ENCODE peak calls at places on chromosomes 4 and X, in five cellular contexts. One of them, this sample, is unnamed.

GRCh38 chr4:148057425-148058020 is 325.6 kb downstream of the ARHGAP10 start:
- DNase-seq in heart right ventricle: no peak
- DNase-seq in upper lobe of left lung: no peak
- DNase-seq in SK-N-SH: no peak
- DNase-seq in astrocyte of the cerebellum: no peak
- DNase-seq in this sample: no peak

GRCh38 chrX:35406386-35406785 is 391.8 kb upstream of the MAGEB16 start:
- DNase-seq in heart right ventricle: no peak
- DNase-seq in SK-N-SH: no peak
- DNase-seq in upper lobe of left lung: no peak
- DNase-seq in astrocyte of the cerebellum: no peak
- DNase-seq in this sample: no peak

GRCh38 chr4:15906024-15906443 is 32.5 kb downstream of the FGFBP1 start:
- DNase-seq in SK-N-SH: no peak
- DNase-seq in heart right ventricle: no peak
- DNase-seq in astrocyte of the cerebellum: no peak
- DNase-seq in upper lobe of left lung: peak; percentile 89
- DNase-seq in this sample: no peak

GRCh38 chrX:121931567-121931966 is 884.2 kb downstream of the GLUD2 start:
- DNase-seq in SK-N-SH: no peak
- DNase-seq in astrocyte of the cerebellum: no peak
- DNase-seq in upper lobe of left lung: no peak
- DNase-seq in heart right ventricle: no peak
- DNase-seq in this sample: no peak

GRCh38 chr4:2353222-2354107 is 65.0 kb downstream of the ZFYVE28 start:
- DNase-seq in heart right ventricle: peak; percentile 37
- DNase-seq in SK-N-SH: peak; percentile 66
- DNase-seq in upper lobe of left lung: peak; percentile 12
- DNase-seq in astrocyte of the cerebellum: no peak
- DNase-seq in this sample: peak; percentile 55

GRCh38 chr4:77010841-77011354 is 61.3 kb downstream of the SEPTIN11 start:
- DNase-seq in upper lobe of left lung: no peak
- DNase-seq in SK-N-SH: no peak
- DNase-seq in heart right ventricle: no peak
- DNase-seq in astrocyte of the cerebellum: no peak
- DNase-seq in this sample: no peak

GRCh38 chrX:25166145-25166544 is 150.4 kb upstream of the ARX start:
- DNase-seq in SK-N-SH: no peak
- DNase-seq in heart right ventricle: no peak
- DNase-seq in upper lobe of left lung: no peak
- DNase-seq in astrocyte of the cerebellum: no peak
- DNase-seq in this sample: no peak

GRCh38 chr4:112252234-112252633 is 20.6 kb downstream of the AP1AR start:
- DNase-seq in astrocyte of the cerebellum: no peak
- DNase-seq in heart right ventricle: no peak
- DNase-seq in SK-N-SH: no peak
- DNase-seq in upper lobe of left lung: no peak
- DNase-seq in this sample: no peak

GRCh38 chr4:52187603-52188002 is 136.5 kb downstream of the SPATA18 start:
- DNase-seq in SK-N-SH: no peak
- DNase-seq in astrocyte of the cerebellum: no peak
- DNase-seq in heart right ventricle: no peak
- DNase-seq in upper lobe of left lung: no peak
- DNase-seq in this sample: no peak

GRCh38 chr4:182370491-182370890 is 127.3 kb downstream of the TENM3 start:
- DNase-seq in heart right ventricle: no peak
- DNase-seq in astrocyte of the cerebellum: no peak
- DNase-seq in upper lobe of left lung: no peak
- DNase-seq in SK-N-SH: no peak
- DNase-seq in this sample: no peak

GRCh38 chr4:155392486-155393184 is 15.9 kb upstream of the MAP9 start:
- DNase-seq in SK-N-SH: no peak
- DNase-seq in heart right ventricle: no peak
- DNase-seq in upper lobe of left lung: no peak
- DNase-seq in astrocyte of the cerebellum: no peak
- DNase-seq in this sample: no peak

GRCh38 chrX:112888916-112889315 is 48.3 kb upstream of the AMOT start:
- DNase-seq in heart right ventricle: peak; percentile 3
- DNase-seq in astrocyte of the cerebellum: no peak
- DNase-seq in upper lobe of left lung: no peak
- DNase-seq in SK-N-SH: no peak
- DNase-seq in this sample: no peak

GRCh38 chr4:16516796-16517413 is 290.6 kb upstream of the TAPT1 start:
- DNase-seq in upper lobe of left lung: peak; percentile 57
- DNase-seq in SK-N-SH: peak; percentile 63
- DNase-seq in heart right ventricle: peak; percentile 41
- DNase-seq in astrocyte of the cerebellum: peak; percentile 44
- DNase-seq in this sample: peak; percentile 28

GRCh38 chr4:7500404-7500803 is 65.7 kb upstream of the PSAPL1 start:
- DNase-seq in SK-N-SH: no peak
- DNase-seq in heart right ventricle: no peak
- DNase-seq in astrocyte of the cerebellum: no peak
- DNase-seq in upper lobe of left lung: no peak
- DNase-seq in this sample: no peak

GRCh38 chr4:107999932-108000539 is 10.3 kb downstream of the HADH start:
- DNase-seq in astrocyte of the cerebellum: no peak
- DNase-seq in SK-N-SH: no peak
- DNase-seq in upper lobe of left lung: peak; percentile 53
- DNase-seq in heart right ventricle: no peak
- DNase-seq in this sample: no peak

GRCh38 chrX:150935466-150935865 is 37.0 kb upstream of the CD99L2 start:
- DNase-seq in upper lobe of left lung: no peak
- DNase-seq in SK-N-SH: no peak
- DNase-seq in heart right ventricle: no peak
- DNase-seq in astrocyte of the cerebellum: peak; percentile 39
- DNase-seq in this sample: no peak

GRCh38 chrX:10617964-10618342 is 2.4 kb downstream of the MID1 start:
- DNase-seq in SK-N-SH: peak; percentile 11
- DNase-seq in astrocyte of the cerebellum: no peak
- DNase-seq in heart right ventricle: no peak
- DNase-seq in upper lobe of left lung: no peak
- DNase-seq in this sample: no peak

GRCh38 chr4:140267576-140267975 is 105.9 kb upstream of the SCOC start:
- DNase-seq in heart right ventricle: no peak
- DNase-seq in SK-N-SH: no peak
- DNase-seq in upper lobe of left lung: no peak
- DNase-seq in astrocyte of the cerebellum: no peak
- DNase-seq in this sample: no peak

GRCh38 chrX:3960952-3961351 is 247.5 kb upstream of the PRKX start:
- DNase-seq in heart right ventricle: no peak
- DNase-seq in upper lobe of left lung: no peak
- DNase-seq in astrocyte of the cerebellum: no peak
- DNase-seq in SK-N-SH: no peak
- DNase-seq in this sample: no peak

GRCh38 chr4:46250997-46251396 is 127.1 kb upstream of the GABRG1 start:
- DNase-seq in SK-N-SH: no peak
- DNase-seq in upper lobe of left lung: no peak
- DNase-seq in heart right ventricle: no peak
- DNase-seq in astrocyte of the cerebellum: no peak
- DNase-seq in this sample: no peak

GRCh38 chr4:39786838-39787237 is 88.9 kb downstream of the UBE2K start:
- DNase-seq in upper lobe of left lung: no peak
- DNase-seq in heart right ventricle: no peak
- DNase-seq in astrocyte of the cerebellum: no peak
- DNase-seq in SK-N-SH: no peak
- DNase-seq in this sample: no peak

GRCh38 chrX:134480061-134480460 is 20.1 kb downstream of the HPRT1 start:
- DNase-seq in SK-N-SH: no peak
- DNase-seq in upper lobe of left lung: no peak
- DNase-seq in astrocyte of the cerebellum: no peak
- DNase-seq in heart right ventricle: no peak
- DNase-seq in this sample: no peak

GRCh38 chr4:148648599-148648998 is 206.4 kb upstream of the NR3C2 start:
- DNase-seq in astrocyte of the cerebellum: no peak
- DNase-seq in heart right ventricle: no peak
- DNase-seq in upper lobe of left lung: no peak
- DNase-seq in SK-N-SH: no peak
- DNase-seq in this sample: no peak

GRCh38 chrX:156002517-156002916 is 5.0 kb downstream of the IL9R start:
- DNase-seq in heart right ventricle: no peak
- DNase-seq in upper lobe of left lung: no peak
- DNase-seq in astrocyte of the cerebellum: no peak
- DNase-seq in SK-N-SH: no peak
- DNase-seq in this sample: no peak

GRCh38 chr4:138627096-138627495 is 384.9 kb upstream of the SLC7A11 start:
- DNase-seq in astrocyte of the cerebellum: no peak
- DNase-seq in SK-N-SH: no peak
- DNase-seq in heart right ventricle: no peak
- DNase-seq in upper lobe of left lung: no peak
- DNase-seq in this sample: no peak

DNA sequence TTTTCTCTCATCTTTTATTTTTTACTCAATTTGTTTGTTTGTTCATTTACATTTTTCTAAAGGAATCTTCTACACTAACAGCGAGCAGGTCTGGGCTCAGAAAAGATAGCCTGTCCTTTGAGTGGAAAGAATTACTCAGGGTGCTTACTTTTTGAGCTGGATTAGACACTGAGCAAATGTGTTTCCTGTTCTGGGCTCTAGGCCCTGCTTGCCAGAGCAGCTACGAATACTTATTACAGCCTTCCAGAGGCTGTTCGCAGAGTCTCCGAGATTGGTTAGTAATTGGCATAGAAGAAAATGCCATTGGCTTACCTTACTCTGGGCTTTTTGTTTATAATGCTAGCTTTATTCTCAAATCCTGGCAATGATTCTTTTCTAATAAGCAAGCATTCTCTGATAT is 76.3 kb upstream of the GRXCR1 start:
- DNase-seq in astrocyte of the cerebellum: no peak
- DNase-seq in heart right ventricle: no peak
- DNase-seq in SK-N-SH: no peak
- DNase-seq in upper lobe of left lung: no peak
- DNase-seq in this sample: no peak
- TF ChIP-seq CTCF in astrocyte of the cerebellum: no peak
- TF ChIP-seq CTCF in heart right ventricle: no peak
- TF ChIP-seq CTCF in SK-N-SH: no peak
- TF ChIP-seq CTCF in upper lobe of left lung: no peak
- TF ChIP-seq CTCF in this sample: no peak

GRCh38 chr4:184815046-184815877 is 10.5 kb downstream of the ACSL1 start:
- DNase-seq in heart right ventricle: peak; percentile 83
- DNase-seq in upper lobe of left lung: peak; percentile 92
- DNase-seq in SK-N-SH: peak; percentile 78
- DNase-seq in astrocyte of the cerebellum: no peak
- DNase-seq in this sample: peak; percentile 86
- H3K4me3 ChIP-seq in heart right ventricle: peak overlapping the region; percentile 2
- H3K4me3 ChIP-seq in upper lobe of left lung: peak overlapping the region; percentile 0
- H3K4me3 ChIP-seq in SK-N-SH: no peak overlapping the region
- H3K4me3 ChIP-seq in astrocyte of the cerebellum: no peak overlapping the region
- H3K4me3 ChIP-seq in this sample: no peak overlapping the region

DNA sequence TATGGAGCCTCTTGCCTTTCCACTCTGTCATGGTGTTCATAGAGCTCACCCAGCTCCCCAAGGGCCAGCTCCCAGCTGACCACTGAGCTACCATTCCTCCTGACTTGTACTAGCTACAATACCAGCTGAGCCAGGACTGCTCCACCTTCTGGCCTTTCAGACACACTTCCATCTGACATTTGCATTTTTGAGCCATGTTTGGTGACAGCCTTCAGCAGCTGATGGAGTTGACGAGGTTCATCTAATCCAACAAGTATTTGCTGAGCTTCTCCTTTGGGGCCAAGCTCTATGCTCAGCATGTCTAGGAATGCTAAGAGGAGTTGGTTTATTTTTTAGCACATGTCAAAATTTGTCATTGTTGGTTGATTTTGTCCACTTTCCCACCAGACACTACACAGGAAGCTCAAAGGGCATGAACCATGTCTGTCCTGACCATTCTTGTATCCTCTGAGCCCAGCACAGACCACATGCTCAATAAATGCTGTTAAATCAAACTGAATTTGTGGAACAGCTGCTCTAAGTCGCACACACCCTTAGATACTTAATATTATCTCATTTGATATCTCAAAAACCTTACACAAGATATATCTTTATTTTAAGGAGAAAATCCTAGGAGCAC is 142.6 kb upstream of the PPARGC1A start:
- DNase-seq in SK-N-SH: peak; percentile 4
- DNase-seq in astrocyte of the cerebellum: no peak
- DNase-seq in heart right ventricle: peak; percentile 11
- DNase-seq in upper lobe of left lung: no peak
- DNase-seq in this sample: no peak
- TF ChIP-seq CTCF in SK-N-SH: peak; percentile 27
- TF ChIP-seq CTCF in astrocyte of the cerebellum: peak; percentile 17
- TF ChIP-seq CTCF in heart right ventricle: no peak
- TF ChIP-seq CTCF in upper lobe of left lung: no peak
- TF ChIP-seq CTCF in this sample: no peak

DNA sequence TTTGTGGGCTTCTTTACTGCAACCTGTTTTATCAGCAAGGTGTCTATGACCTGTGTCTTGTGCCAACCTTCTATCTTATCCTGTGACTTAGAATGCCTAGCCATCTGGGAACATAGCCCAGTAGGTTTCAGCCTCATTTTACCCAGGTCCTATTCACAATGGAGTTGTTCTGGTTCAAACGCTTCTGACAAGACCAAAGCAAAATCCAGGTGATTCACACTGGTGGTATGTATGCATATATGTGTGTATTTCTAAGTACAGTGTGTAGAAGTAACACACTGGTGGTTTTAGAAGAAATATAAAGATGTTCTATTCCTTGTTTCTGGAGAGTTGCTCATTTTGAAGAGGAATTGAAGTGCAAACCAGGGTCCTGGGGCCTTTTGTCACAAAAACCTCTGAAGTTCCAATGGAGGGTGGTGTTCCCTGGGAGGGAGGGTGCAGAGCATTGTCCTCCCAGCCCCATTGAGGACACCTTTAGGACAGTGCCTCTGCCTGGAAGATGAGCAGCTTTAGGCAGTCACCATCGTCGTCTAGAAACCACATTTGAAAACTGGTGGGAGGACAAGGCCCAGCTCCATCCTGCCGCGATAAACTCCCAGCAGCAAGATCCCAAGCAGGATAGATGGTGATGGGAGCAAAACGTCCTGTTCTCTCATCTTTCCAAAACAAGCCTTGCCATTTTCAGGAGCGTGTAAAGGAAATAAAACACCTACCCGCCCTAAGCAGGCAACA is 191.4 kb downstream of the TSPAN5 start:
- DNase-seq in astrocyte of the cerebellum: no peak
- DNase-seq in SK-N-SH: no peak
- DNase-seq in heart right ventricle: no peak
- DNase-seq in upper lobe of left lung: no peak
- DNase-seq in this sample: no peak
- H3K4me3 ChIP-seq in astrocyte of the cerebellum: no peak overlapping the region
- H3K4me3 ChIP-seq in SK-N-SH: no peak overlapping the region
- H3K4me3 ChIP-seq in heart right ventricle: peak overlapping the region; percentile 52
- H3K4me3 ChIP-seq in upper lobe of left lung: no peak overlapping the region
- H3K4me3 ChIP-seq in this sample: no peak overlapping the region

GRCh38 chr4:100948911-100949310 is 398.4 kb downstream of the PPP3CA start:
- DNase-seq in upper lobe of left lung: no peak
- DNase-seq in astrocyte of the cerebellum: no peak
- DNase-seq in SK-N-SH: no peak
- DNase-seq in heart right ventricle: no peak
- DNase-seq in this sample: no peak

GRCh38 chr4:100949350-100949935 is 397.9 kb downstream of the PPP3CA start:
- DNase-seq in astrocyte of the cerebellum: no peak
- DNase-seq in SK-N-SH: no peak
- DNase-seq in upper lobe of left lung: no peak
- DNase-seq in heart right ventricle: no peak
- DNase-seq in this sample: no peak

GRCh38 chr4:100954048-100954447 is 393.3 kb downstream of the PPP3CA start:
- DNase-seq in SK-N-SH: no peak
- DNase-seq in heart right ventricle: no peak
- DNase-seq in astrocyte of the cerebellum: no peak
- DNase-seq in upper lobe of left lung: no peak
- DNase-seq in this sample: no peak

GRCh38 chr4:100952590-100952989 is 394.7 kb downstream of the PPP3CA start:
- DNase-seq in heart right ventricle: no peak
- DNase-seq in SK-N-SH: no peak
- DNase-seq in astrocyte of the cerebellum: no peak
- DNase-seq in upper lobe of left lung: no peak
- DNase-seq in this sample: no peak
- TF ChIP-seq CTCF in heart right ventricle: no peak
- TF ChIP-seq CTCF in SK-N-SH: no peak
- TF ChIP-seq CTCF in astrocyte of the cerebellum: no peak
- TF ChIP-seq CTCF in upper lobe of left lung: no peak
- TF ChIP-seq CTCF in this sample: no peak

This sample was measured in tibial artery.